ENCODE peak calls at places on chromosomes 5 and 9, in seven cellular contexts. One of them, this sample, is unnamed.

GRCh38 chr5:16866795-16867584 is 69.1 kb downstream of the MYO10 start:
- DNase-seq in AG04450: no peak
- DNase-seq in cardiac muscle cell: peak; percentile 49
- DNase-seq in IMR-90: peak; percentile 72
- DNase-seq in hepatocyte: no peak
- DNase-seq in CD4-positive, alpha-beta T cell: no peak
- DNase-seq in stomach: peak; percentile 79
- DNase-seq in this sample: no peak

GRCh38 chr9:78035369-78035993 is 3.9 kb upstream of the GNAQ start:
- DNase-seq in AG04450: peak; percentile 72
- DNase-seq in cardiac muscle cell: peak; percentile 82
- DNase-seq in IMR-90: peak; percentile 84
- DNase-seq in hepatocyte: peak; percentile 87
- DNase-seq in CD4-positive, alpha-beta T cell: peak; percentile 24
- DNase-seq in stomach: peak; percentile 61
- DNase-seq in this sample: peak; percentile 54

GRCh38 chr9:338602-339001 is 123.9 kb downstream of the DOCK8 start:
- DNase-seq in AG04450: no peak
- DNase-seq in cardiac muscle cell: no peak
- DNase-seq in IMR-90: no peak
- DNase-seq in hepatocyte: no peak
- DNase-seq in CD4-positive, alpha-beta T cell: no peak
- DNase-seq in stomach: no peak
- DNase-seq in this sample: no peak

GRCh38 chr5:43042176-43042625 is 2.1 kb upstream of the ANXA2R start:
- DNase-seq in AG04450: no peak
- DNase-seq in cardiac muscle cell: peak; percentile 75
- DNase-seq in IMR-90: peak; percentile 69
- DNase-seq in hepatocyte: peak; percentile 77
- DNase-seq in CD4-positive, alpha-beta T cell: peak; percentile 83
- DNase-seq in stomach: peak; percentile 74
- DNase-seq in this sample: no peak

GRCh38 chr5:10607023-10607665 is 43.3 kb downstream of the ANKRD33B start:
- DNase-seq in AG04450: no peak
- DNase-seq in cardiac muscle cell: peak; percentile 90
- DNase-seq in IMR-90: peak; percentile 83
- DNase-seq in hepatocyte: no peak
- DNase-seq in CD4-positive, alpha-beta T cell: no peak
- DNase-seq in stomach: no peak
- DNase-seq in this sample: no peak

GRCh38 chr9:88523056-88523455 is 11.9 kb upstream of the NXNL2 start:
- DNase-seq in AG04450: no peak
- DNase-seq in cardiac muscle cell: no peak
- DNase-seq in IMR-90: peak; percentile 84
- DNase-seq in hepatocyte: no peak
- DNase-seq in CD4-positive, alpha-beta T cell: no peak
- DNase-seq in stomach: no peak
- DNase-seq in this sample: peak; percentile 50

GRCh38 chr5:104111622-104112021 is 549.0 kb upstream of the NUDT12 start:
- DNase-seq in AG04450: no peak
- DNase-seq in cardiac muscle cell: no peak
- DNase-seq in IMR-90: no peak
- DNase-seq in hepatocyte: no peak
- DNase-seq in CD4-positive, alpha-beta T cell: no peak
- DNase-seq in stomach: no peak
- DNase-seq in this sample: no peak

GRCh38 chr9:131666779-131667178 is 73.1 kb downstream of the RAPGEF1 start:
- DNase-seq in AG04450: no peak
- DNase-seq in cardiac muscle cell: no peak
- DNase-seq in IMR-90: no peak
- DNase-seq in hepatocyte: no peak
- DNase-seq in CD4-positive, alpha-beta T cell: peak; percentile 36
- DNase-seq in stomach: no peak
- DNase-seq in this sample: no peak

GRCh38 chr9:126836216-126836615 is 24.2 kb upstream of the ZBTB34 start:
- DNase-seq in AG04450: no peak
- DNase-seq in cardiac muscle cell: no peak
- DNase-seq in IMR-90: no peak
- DNase-seq in hepatocyte: no peak
- DNase-seq in CD4-positive, alpha-beta T cell: no peak
- DNase-seq in stomach: no peak
- DNase-seq in this sample: no peak

GRCh38 chr5:122756263-122756911 is 18.5 kb upstream of the SNX2 start:
- DNase-seq in AG04450: peak; percentile 16
- DNase-seq in cardiac muscle cell: no peak
- DNase-seq in IMR-90: peak; percentile 80
- DNase-seq in hepatocyte: no peak
- DNase-seq in CD4-positive, alpha-beta T cell: no peak
- DNase-seq in stomach: no peak
- DNase-seq in this sample: peak; percentile 66

GRCh38 chr9:132989414-132989996 is 11.0 kb downstream of the GFI1B start:
- DNase-seq in AG04450: no peak
- DNase-seq in cardiac muscle cell: no peak
- DNase-seq in IMR-90: no peak
- DNase-seq in hepatocyte: no peak
- DNase-seq in CD4-positive, alpha-beta T cell: no peak
- DNase-seq in stomach: no peak
- DNase-seq in this sample: no peak

GRCh38 chr5:113514263-113514590 is 733 bp downstream of the YTHDC2 start:
- DNase-seq in AG04450: no peak
- DNase-seq in cardiac muscle cell: peak; percentile 44
- DNase-seq in IMR-90: no peak
- DNase-seq in hepatocyte: no peak
- DNase-seq in CD4-positive, alpha-beta T cell: no peak
- DNase-seq in stomach: no peak
- DNase-seq in this sample: peak; percentile 55

GRCh38 chr5:113512341-113512740 is 1.2 kb upstream of the YTHDC2 start:
- DNase-seq in AG04450: no peak
- DNase-seq in cardiac muscle cell: no peak
- DNase-seq in IMR-90: no peak
- DNase-seq in hepatocyte: no peak
- DNase-seq in CD4-positive, alpha-beta T cell: no peak
- DNase-seq in stomach: no peak
- DNase-seq in this sample: no peak

GRCh38 chr5:113513384-113514262 is at the start of gene YTHDC2:
- DNase-seq in AG04450: peak; percentile 36
- DNase-seq in cardiac muscle cell: peak; percentile 92
- DNase-seq in IMR-90: peak; percentile 87
- DNase-seq in hepatocyte: peak; percentile 93
- DNase-seq in CD4-positive, alpha-beta T cell: peak; percentile 90
- DNase-seq in stomach: peak; percentile 86
- DNase-seq in this sample: peak; percentile 79

GRCh38 chr5:113508756-113509155 is 4.7 kb upstream of the YTHDC2 start:
- DNase-seq in AG04450: no peak
- DNase-seq in cardiac muscle cell: no peak
- DNase-seq in IMR-90: no peak
- DNase-seq in hepatocyte: no peak
- DNase-seq in CD4-positive, alpha-beta T cell: no peak
- DNase-seq in stomach: no peak
- DNase-seq in this sample: no peak

DNA sequence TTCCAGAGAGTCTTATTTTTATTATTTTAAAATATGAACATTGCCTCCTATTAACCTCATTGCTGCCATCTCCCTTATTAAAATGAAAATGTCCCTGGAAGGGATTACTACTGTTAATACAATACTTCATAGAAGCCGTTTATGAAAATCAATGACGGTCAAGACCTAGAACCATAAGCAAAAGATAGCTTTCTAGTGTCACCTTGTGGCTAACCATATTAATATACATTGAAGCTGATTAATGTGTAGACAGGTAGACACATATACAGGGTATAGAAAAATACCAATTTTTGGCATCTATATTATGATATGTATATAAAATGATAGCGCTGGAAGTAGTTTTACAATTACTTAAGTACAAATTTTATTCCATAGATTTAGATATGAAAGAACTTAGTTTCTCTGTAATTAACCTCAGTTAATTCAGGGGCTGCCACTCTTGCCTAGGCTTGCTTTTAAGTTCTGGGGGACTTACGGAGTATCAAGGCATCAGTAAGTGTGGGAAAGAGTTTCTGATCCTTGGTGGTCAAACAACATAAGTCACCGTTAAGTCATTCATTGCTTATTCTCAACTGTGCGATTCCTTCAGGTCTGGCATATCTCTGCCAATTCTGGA is 2.5 kb upstream of the YTHDC2 start:
- DNase-seq in AG04450: no peak
- DNase-seq in cardiac muscle cell: peak; percentile 38
- DNase-seq in IMR-90: peak; percentile 69
- DNase-seq in hepatocyte: peak; percentile 40
- DNase-seq in CD4-positive, alpha-beta T cell: no peak
- DNase-seq in stomach: no peak
- DNase-seq in this sample: peak; percentile 53
- TF ChIP-seq CTCF in AG04450: peak; percentile 57
- TF ChIP-seq CTCF in cardiac muscle cell: peak; percentile 51
- TF ChIP-seq CTCF in IMR-90: peak; percentile 75
- TF ChIP-seq CTCF in hepatocyte: peak; percentile 68
- TF ChIP-seq CTCF in CD4-positive, alpha-beta T cell: peak; percentile 34
- TF ChIP-seq CTCF in stomach: no peak
- TF ChIP-seq CTCF in this sample: peak; percentile 90

DNA sequence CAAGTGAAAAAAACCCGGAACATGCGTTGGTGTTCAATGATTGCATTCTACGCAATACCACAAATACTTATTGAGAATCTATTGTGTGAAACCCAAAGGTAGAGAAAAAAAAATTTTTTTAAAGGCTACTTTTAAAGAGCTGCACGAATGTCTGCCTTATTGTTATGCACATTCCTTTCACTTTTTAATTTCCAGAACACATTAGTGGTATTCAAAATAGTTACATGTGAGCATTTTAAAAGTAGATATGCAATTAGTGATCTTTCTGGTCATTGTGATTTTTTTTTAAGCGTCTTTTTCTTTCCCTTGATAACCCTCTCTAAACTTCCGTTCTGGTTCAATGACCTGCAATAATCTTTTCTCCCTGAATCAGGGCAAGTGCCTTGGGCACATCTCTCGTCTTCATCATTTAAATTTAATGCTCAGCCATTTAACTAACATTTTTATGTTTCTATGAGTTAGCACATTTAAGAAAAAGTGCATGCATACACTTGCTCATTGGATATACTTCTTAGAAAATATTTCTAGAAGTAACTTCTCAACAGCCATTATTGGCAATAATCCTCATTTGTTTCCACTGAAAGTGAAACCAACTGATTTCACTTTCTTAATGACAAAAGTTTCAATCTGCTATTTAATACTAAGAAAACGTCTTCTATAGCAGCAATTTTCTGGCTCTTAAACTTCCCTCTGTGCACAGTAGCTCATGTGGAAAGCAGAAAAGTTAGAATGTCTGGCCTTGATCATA is 80.3 kb downstream of the CDH6 start:
- DNase-seq in AG04450: no peak
- DNase-seq in cardiac muscle cell: no peak
- DNase-seq in IMR-90: no peak
- DNase-seq in hepatocyte: no peak
- DNase-seq in CD4-positive, alpha-beta T cell: no peak
- DNase-seq in stomach: no peak
- DNase-seq in this sample: no peak
- H3K27ac ChIP-seq in AG04450: no peak overlapping the region
- H3K27ac ChIP-seq in cardiac muscle cell: no peak overlapping the region
- H3K27ac ChIP-seq in IMR-90: peak overlapping the region; percentile 82
- H3K27ac ChIP-seq in hepatocyte: no peak overlapping the region
- H3K27ac ChIP-seq in CD4-positive, alpha-beta T cell: no peak overlapping the region
- H3K27ac ChIP-seq in stomach: no peak overlapping the region
- H3K27ac ChIP-seq in this sample: no peak overlapping the region

DNA sequence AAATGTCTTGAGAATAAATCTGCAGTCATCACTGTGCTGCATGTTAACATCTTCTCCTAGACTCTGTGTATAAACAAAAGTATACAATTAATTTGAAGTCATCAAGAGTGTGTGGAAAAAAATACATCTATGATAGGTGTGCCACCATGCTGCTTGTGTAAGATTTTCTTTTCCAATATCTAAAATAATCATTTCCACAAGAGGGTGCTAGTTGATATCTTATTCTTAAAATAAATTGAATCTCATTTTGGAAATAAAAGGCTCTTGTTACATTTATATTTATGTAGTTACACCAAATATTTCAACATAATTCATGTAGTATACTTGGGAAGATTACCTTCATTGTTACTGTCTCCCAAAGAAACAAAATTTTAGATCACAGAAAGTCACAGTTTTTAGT is 14.1 kb upstream of the MOCS2 start:
- DNase-seq in AG04450: no peak
- DNase-seq in cardiac muscle cell: no peak
- DNase-seq in IMR-90: peak; percentile 40
- DNase-seq in hepatocyte: no peak
- DNase-seq in CD4-positive, alpha-beta T cell: no peak
- DNase-seq in stomach: no peak
- DNase-seq in this sample: peak; percentile 39
- TF ChIP-seq CTCF in AG04450: peak; percentile 35
- TF ChIP-seq CTCF in cardiac muscle cell: no peak
- TF ChIP-seq CTCF in IMR-90: peak; percentile 41
- TF ChIP-seq CTCF in hepatocyte: peak; percentile 41
- TF ChIP-seq CTCF in CD4-positive, alpha-beta T cell: no peak
- TF ChIP-seq CTCF in stomach: no peak
- TF ChIP-seq CTCF in this sample: peak; percentile 53

DNA sequence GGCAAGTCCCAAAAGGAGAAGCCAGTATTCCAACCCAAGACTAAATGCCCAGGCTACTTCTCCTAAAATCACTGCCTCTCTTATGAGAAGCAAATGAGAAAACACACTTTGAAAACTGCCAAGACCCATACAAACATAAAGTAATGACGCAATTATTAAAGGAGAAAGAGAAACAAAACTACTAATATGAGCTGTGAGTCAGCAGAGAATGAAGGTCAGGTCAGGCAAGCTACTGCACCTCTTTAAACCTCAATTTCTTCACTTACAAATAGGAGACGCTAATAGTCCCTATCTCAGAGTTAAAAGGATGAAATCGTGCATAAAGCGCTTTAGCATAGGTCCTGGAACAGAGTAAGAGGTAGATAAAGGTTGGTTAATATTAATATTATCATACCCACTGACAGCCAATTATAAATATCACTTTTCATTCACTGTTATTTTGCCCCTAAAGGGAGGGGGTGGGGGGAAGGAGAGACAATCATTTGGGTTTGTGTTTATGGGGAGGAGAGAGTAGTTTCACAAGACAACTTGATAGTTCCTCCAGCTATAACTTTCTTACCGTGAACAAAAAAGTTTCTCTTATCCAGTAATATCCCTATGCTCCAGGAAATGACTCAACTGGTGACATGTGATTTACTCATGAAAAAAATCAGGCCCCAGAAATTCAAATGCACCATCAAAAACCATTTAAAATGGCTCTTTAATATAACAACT is 3.6 kb downstream of the PSMB7 start:
- DNase-seq in AG04450: no peak
- DNase-seq in cardiac muscle cell: no peak
- DNase-seq in IMR-90: peak; percentile 92
- DNase-seq in hepatocyte: no peak
- DNase-seq in CD4-positive, alpha-beta T cell: no peak
- DNase-seq in stomach: no peak
- DNase-seq in this sample: peak; percentile 92
- H3K27ac ChIP-seq in AG04450: peak overlapping the region; percentile 83
- H3K27ac ChIP-seq in cardiac muscle cell: no peak overlapping the region
- H3K27ac ChIP-seq in IMR-90: peak overlapping the region; percentile 98
- H3K27ac ChIP-seq in hepatocyte: no peak overlapping the region
- H3K27ac ChIP-seq in CD4-positive, alpha-beta T cell: no peak overlapping the region
- H3K27ac ChIP-seq in stomach: no peak overlapping the region
- H3K27ac ChIP-seq in this sample: peak overlapping the region; percentile 71